ENCODE peak calls at places on chromosomes 1 and 21, in ten cellular contexts. H is neural progenitor cell, R is Peyer's patch, M is osteoblast, U is fibroblast of lung, L is HCT116, W is IMR-90, O is OCI-LY7, S is left ventricle myocardium inferior, X is hepatocyte. D is an unnamed sample. For H3K36me3, the result is how much of the 10 kb centered on the place peaks cover.

GRCh38 chr1:16117369-16117768 is 38.5 kb downstream of the EPHA2 start:
- DNase-seq in L (no peak), S (no peak), M (peak), U (no peak), R (no peak), H (no peak), O (no peak), W (no peak), X (no peak), D (no peak)

GRCh38 chr21:34617753-34618339 is 2.9 kb upstream of the RCAN1 start:
- DNase-seq in X (no peak), S (no peak), U (no peak), M (no peak), R (no peak), W (no peak), L (no peak), H (no peak), O (no peak), D (no peak)

GRCh38 chr1:228957535-228957934 is 222.3 kb downstream of the RHOU start:
- DNase-seq in S (no peak), H (no peak), M (no peak), X (no peak), L (no peak), O (no peak), R (no peak), U (no peak), W (no peak), D (no peak)

GRCh38 chr1:86542626-86543025 is 4.3 kb upstream of the CLCA4 start:
- DNase-seq in U (no peak), S (no peak), H (no peak), M (no peak), L (no peak), O (no peak), W (no peak), X (no peak), R (no peak), D (peak)

GRCh38 chr1:64956733-64957441 is 9.5 kb downstream of the JAK1 start:
- DNase-seq in X (no peak), L (no peak), U (no peak), M (no peak), R (no peak), H (no peak), S (no peak), W (no peak), O (peak), D (no peak)

GRCh38 chr1:11478571-11479374 is at the start of gene DISP3:
- DNase-seq in H (peak), R (peak), W (peak), S (peak), U (peak), X (peak), L (peak), M (peak), O (peak), D (no peak)

GRCh38 chr1:248918126-248918525 is 12.1 kb downstream of the PGBD2 start:
- DNase-seq in H (no peak), L (no peak), W (no peak), R (no peak), U (no peak), O (no peak), M (no peak), S (no peak), X (no peak), D (no peak)

GRCh38 chr1:66919828-66920227 is 4.8 kb downstream of the DNAI4 start:
- DNase-seq in S (no peak), W (no peak), O (no peak), R (no peak), X (no peak), H (no peak), U (no peak), L (no peak), M (no peak), D (no peak)

GRCh38 chr1:15245593-15246325 is 1.3 kb upstream of the FHAD1 start:
- DNase-seq in R (no peak), W (peak), L (no peak), O (no peak), M (no peak), S (no peak), X (peak), H (no peak), U (peak), D (no peak)

GRCh38 chr1:227945891-227946623 is 1.7 kb downstream of the WNT9A start:
- DNase-seq in W (peak), S (peak), U (peak), H (no peak), O (no peak), L (peak), X (peak), R (peak), M (peak), D (peak)

GRCh38 chr1:224640018-224640417 is 23.9 kb downstream of the CNIH3 start:
- DNase-seq in U (no peak), L (no peak), X (no peak), M (no peak), R (no peak), O (no peak), W (no peak), S (no peak), H (no peak), D (no peak)

GRCh38 chr1:210688482-210689233 is 360.0 kb downstream of the HHAT start:
- DNase-seq in H (no peak), U (peak), S (no peak), O (no peak), M (peak), X (no peak), R (no peak), W (peak), L (no peak), D (no peak)

GRCh38 chr1:155867766-155868165 is 8.4 kb downstream of the SYT11 start:
- DNase-seq in H (no peak), X (no peak), R (no peak), U (no peak), L (no peak), M (no peak), O (no peak), W (no peak), S (no peak), D (no peak)

GRCh38 chr1:16055613-16056520 is 12.3 kb downstream of the CLCNKB start:
- DNase-seq in X (peak), W (peak), O (peak), U (peak), L (peak), H (peak), M (peak), R (peak), S (peak), D (peak)

GRCh38 chr1:176857632-176858031 is 306.9 kb downstream of the ASTN1 start:
- DNase-seq in M (no peak), O (no peak), H (no peak), L (no peak), R (no peak), S (no peak), X (no peak), W (no peak), U (no peak), D (no peak)

GRCh38 chr1:2170211-2170610 is 24.4 kb downstream of the FAAP20 start:
- DNase-seq in H (no peak), O (no peak), X (no peak), R (no peak), L (no peak), S (no peak), M (peak), W (peak), U (no peak), D (no peak)

GRCh38 chr1:10532357-10532756 is 57.6 kb downstream of the PEX14 start:
- DNase-seq in S (no peak), R (no peak), O (no peak), W (no peak), X (no peak), H (no peak), U (no peak), M (no peak), L (no peak), D (no peak)

GRCh38 chr1:204151562-204152309 is at the start of gene ETNK2:
- DNase-seq in M (peak), L (no peak), H (peak), U (peak), S (peak), O (no peak), R (peak), X (peak), W (peak), D (no peak)

GRCh38 chr1:14580986-14581385 is 17.5 kb upstream of the KAZN start:
- DNase-seq in W (no peak), L (no peak), X (no peak), M (no peak), R (no peak), H (no peak), U (no peak), O (no peak), S (no peak), D (no peak)

GRCh38 chr1:226311376-226311775 is 2.4 kb upstream of the LIN9 start:
- DNase-seq in M (no peak), W (no peak), L (no peak), O (no peak), X (no peak), H (no peak), S (no peak), R (no peak), U (no peak), D (no peak)

GRCh38 chr1:229097356-229097755 is 173.6 kb upstream of the RAB4A start:
- DNase-seq in S (no peak), W (no peak), R (no peak), X (no peak), U (no peak), M (no peak), O (no peak), H (no peak), L (no peak), D (no peak)

GRCh38 chr1:35031103-35031452 is 667 bp downstream of the ZMYM6 start:
- DNase-seq in S (no peak), X (peak), U (peak), H (peak), W (peak), O (peak), R (peak), M (peak), L (no peak), D (no peak)

GRCh38 chr1:41608242-41608641 is 123.8 kb upstream of the EDN2 start:
- DNase-seq in M (no peak), O (no peak), R (no peak), W (peak), H (peak), L (no peak), S (no peak), U (peak), X (peak), D (no peak)

GRCh38 chr1:99503276-99503747 is 142.6 kb upstream of the PALMD start:
- DNase-seq in U (peak), S (no peak), X (peak), H (no peak), O (no peak), R (no peak), L (no peak), W (peak), M (no peak), D (peak)

GRCh38 chr21:16842716-16843115 is 670.1 kb upstream of the CXADR start:
- DNase-seq in M (no peak), L (no peak), W (peak), U (peak), R (no peak), S (no peak), H (no peak), X (no peak), O (no peak), D (no peak)

GRCh38 chr21:38820471-38821239 is 14.9 kb downstream of the ETS2 start:
- DNase-seq in X (no peak), M (no peak), R (no peak), O (no peak), S (no peak), L (no peak), W (no peak), U (peak), H (no peak), D (no peak)

GRCh38 chr1:108653431-108654105 is 7.3 kb downstream of the HENMT1 start:
- DNase-seq in S (no peak), W (no peak), H (no peak), U (no peak), R (no peak), X (no peak), L (no peak), O (no peak), M (no peak), D (no peak)

GRCh38 chr1:10211805-10212405 is 1.5 kb downstream of the KIF1B start:
- DNase-seq in W (no peak), R (no peak), U (no peak), M (peak), L (no peak), S (no peak), X (peak), O (no peak), H (no peak), D (no peak)

GRCh38 chr1:169112241-169112640 is 5.8 kb downstream of the ATP1B1 start:
- DNase-seq in W (peak), X (no peak), O (no peak), R (no peak), U (no peak), S (no peak), H (no peak), M (no peak), L (no peak), D (no peak)

GRCh38 chr1:95116666-95117206 is 419 bp upstream of the TLCD4 start:
- DNase-seq in X (peak), M (peak), W (peak), O (peak), H (peak), U (peak), S (peak), L (peak), R (no peak), D (peak)

GRCh38 chr1:26132128-26132824 is 20.7 kb downstream of the PDIK1L start:
- DNase-seq in R (no peak), H (no peak), X (no peak), O (no peak), U (no peak), L (no peak), S (no peak), M (no peak), W (no peak), D (no peak)

DNA sequence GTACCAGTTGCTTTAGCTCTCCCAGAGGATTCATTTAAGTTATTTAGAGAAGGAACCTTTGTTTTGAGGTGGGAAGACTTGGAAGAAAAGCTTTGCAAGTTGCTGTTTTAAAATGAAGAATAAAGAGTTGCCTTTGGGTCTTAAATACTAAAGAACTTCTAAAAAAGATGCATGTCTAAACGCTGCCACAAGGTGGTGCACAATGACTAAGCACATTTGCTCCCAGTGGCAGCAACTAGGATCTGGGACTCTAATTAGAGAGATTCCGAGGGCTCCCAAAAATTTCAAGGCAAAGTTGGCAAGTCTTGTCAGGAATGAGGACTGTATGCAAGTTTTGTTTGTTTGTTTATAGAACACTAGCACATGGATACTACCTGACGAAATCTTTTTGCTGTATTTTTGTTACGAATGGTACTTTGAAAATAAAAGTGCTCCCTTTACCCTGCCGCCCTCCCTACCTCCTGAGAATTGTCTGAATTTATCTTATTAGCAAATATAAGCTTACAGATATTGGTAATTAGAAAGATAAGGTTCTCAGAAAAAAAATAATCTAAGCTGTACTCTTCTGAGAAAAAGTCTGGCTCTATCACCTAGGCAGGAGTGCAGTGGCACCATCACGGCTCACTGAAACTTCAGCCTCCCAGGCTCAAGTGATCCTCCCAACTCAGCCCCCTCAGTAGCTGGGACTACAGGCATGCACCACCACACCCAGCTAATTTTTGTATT is 121.8 kb downstream of the HFM1 start:
- DNase-seq in M (peak), S (no peak), L (peak), R (no peak), X (peak), U (peak), H (peak), W (peak), O (peak), D (peak)
- TF ChIP-seq CTCF in M (peak), S (peak), L (peak), R (peak), X (peak), U (peak), H (peak), W (peak), O (peak), D (peak)

DNA sequence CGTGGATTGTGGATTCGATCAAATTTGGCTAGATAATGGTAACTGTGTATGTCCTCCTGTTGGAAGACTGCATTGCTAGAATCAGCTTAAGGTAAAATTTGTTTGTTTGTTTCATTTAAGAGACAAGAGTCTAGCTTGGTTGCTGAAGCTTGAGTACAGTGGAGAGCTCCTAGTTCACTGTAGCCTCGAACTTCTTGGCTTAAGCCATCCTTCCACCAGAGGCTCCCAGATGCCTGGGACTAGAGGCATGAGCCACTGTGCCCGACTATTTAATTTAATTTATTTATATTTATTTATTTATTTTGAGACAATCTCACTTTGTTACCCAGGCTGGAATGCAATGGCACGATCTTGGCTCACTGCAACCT is 1.5 kb downstream of the PHACTR4 start:
- DNase-seq in L (no peak), S (no peak), R (no peak), W (no peak), M (no peak), O (no peak), U (peak), H (no peak), X (no peak), D (no peak)
- H3K4me3 ChIP-seq in L (peak), S (peak), R (no peak), W (peak), M (peak), O (peak), U (peak), H (peak), X (peak), D (peak)

DNA sequence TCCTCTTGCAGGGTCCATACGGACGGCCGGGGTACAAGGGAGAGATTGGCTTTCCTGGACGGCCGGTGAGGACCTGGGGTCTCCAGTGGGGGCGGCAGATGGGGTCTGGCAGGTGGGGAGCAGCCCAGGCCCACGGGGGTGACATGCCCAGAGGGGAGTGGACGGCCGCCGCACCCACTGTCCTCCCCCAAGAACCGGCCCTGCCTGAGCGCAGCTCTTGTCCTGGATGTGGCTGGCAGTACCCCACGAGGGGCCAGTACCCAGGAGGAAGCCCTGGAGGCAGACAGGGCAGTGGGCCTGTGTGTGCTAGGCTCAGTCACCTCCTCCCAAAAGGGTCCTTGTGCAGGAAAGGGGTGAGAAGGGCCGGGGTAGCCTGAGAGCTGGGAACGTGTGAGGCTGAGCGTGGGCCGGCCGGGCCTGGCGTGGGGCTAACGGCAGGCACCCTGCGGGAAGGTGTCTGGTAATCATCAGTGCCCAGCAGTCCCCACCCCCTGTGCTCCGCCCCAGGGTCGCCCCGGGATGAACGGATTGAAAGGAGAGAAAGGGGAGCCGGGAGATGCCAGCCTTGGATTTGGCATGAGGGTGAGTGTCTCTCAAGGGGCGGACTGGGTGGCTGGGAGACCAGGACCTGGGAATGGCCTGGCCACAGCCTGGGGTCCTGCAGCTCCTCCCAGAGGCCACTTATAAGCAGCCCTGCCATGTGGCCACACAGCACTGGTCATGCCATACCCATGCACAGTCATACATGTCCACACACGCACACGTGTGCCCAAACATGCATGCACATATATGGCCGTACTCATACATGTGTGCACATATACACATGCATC is 47.2 kb downstream of the SLC19A1 start:
- DNase-seq in M (no peak), S (no peak), O (no peak), H (no peak), L (no peak), W (no peak), R (no peak), U (no peak), X (no peak), D (no peak)
- H3K36me3 ChIP-seq in M (under half), S (half or more), O (under half), H (under half), L (under half), W (half or more), R (under half), U (under half), X (under half), D (under half)

GRCh38 chr1:93877529-93877928 is 1.5 kb downstream of the DNTTIP2 start:
- DNase-seq in R (no peak), H (no peak), U (no peak), X (no peak), S (no peak), W (no peak), M (no peak), O (no peak), L (no peak), D (no peak)

GRCh38 chr1:93878501-93878888 is 511 bp downstream of the DNTTIP2 start:
- DNase-seq in M (peak), O (peak), W (peak), H (peak), X (peak), U (peak), L (peak), R (peak), S (peak), D (peak)

GRCh38 chr1:93876284-93876683 is 2.7 kb downstream of the DNTTIP2 start:
- DNase-seq in X (no peak), U (no peak), S (no peak), M (no peak), H (no peak), L (no peak), O (no peak), W (no peak), R (no peak), D (no peak)

GRCh38 chr1:93871356-93871755 is 7.7 kb downstream of the DNTTIP2 start:
- DNase-seq in W (no peak), X (no peak), L (no peak), H (no peak), S (no peak), M (no peak), R (no peak), O (no peak), U (no peak), D (no peak)

GRCh38 chr1:93874025-93874651 is 4.9 kb downstream of the DNTTIP2 start:
- DNase-seq in W (peak), H (peak), M (peak), X (peak), U (peak), R (no peak), S (no peak), L (no peak), O (peak), D (no peak)
- TF ChIP-seq CTCF in W (peak), H (peak), M (peak), X (peak), U (peak), R (peak), S (peak), L (peak), O (peak), D (peak)

DNA sequence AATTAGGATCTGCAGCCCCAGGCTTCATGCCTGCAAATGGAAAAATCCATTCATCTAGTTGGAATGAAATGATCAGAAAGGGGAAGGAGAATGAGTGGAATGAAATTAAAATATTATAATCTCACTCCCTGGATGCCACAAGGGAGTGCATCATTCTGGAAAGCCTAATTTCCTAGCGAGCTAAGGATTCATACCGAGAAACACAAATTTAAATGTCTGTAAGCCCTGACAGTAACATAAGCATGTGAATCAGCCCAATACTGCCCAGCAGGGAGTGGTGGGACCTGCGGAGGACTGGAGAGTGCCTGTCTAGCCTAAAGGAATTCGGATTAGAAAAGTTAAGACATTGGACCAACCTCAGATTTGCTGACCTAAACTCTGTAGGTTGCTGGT is 38.3 kb upstream of the RCAN3 start:
- DNase-seq in L (no peak), R (no peak), W (peak), M (no peak), U (no peak), O (no peak), H (peak), S (no peak), X (no peak), D (no peak)
- H3K4me3 ChIP-seq in L (no peak), R (no peak), W (no peak), M (no peak), U (no peak), O (no peak), H (no peak), S (no peak), X (no peak), D (no peak)